ENCODE peak calls at places on chromosomes 2 and 18, in ten cellular contexts. D is esophagus squamous epithelium, N is astrocyte, C is cardiac muscle cell, R is adipocyte, X is aorta, B is trophoblast cell, H is left ventricle myocardium inferior, T is bronchial epithelial cell, L is breast epithelium. P is an unnamed sample.

GRCh38 chr18:10274327-10274726 is 180.1 kb upstream of the APCDD1 start:
- DNase-seq in T (no peak), B (no peak), R (peak; percentile 78), C (no peak), N (peak; percentile 18), H (peak; percentile 37), D (no peak), X (no peak), L (no peak), P (no peak)

GRCh38 chr18:51658436-51658835 is 461.0 kb upstream of the MEX3C start:
- DNase-seq in N (no peak), D (no peak), H (no peak), C (no peak), L (no peak), B (no peak), T (no peak), R (no peak), X (no peak), P (no peak)

GRCh38 chr2:85255813-85256581 is 71.8 kb downstream of the TGOLN2 start:
- DNase-seq in X (no peak), R (peak; percentile 70), C (peak; percentile 54), T (peak; percentile 71), H (no peak), N (peak; percentile 77), D (no peak), L (peak; percentile 76), B (no peak), P (peak; percentile 59)

GRCh38 chr18:70354080-70354479 is 65.2 kb downstream of the SOCS6 start:
- DNase-seq in R (no peak), D (no peak), N (no peak), L (no peak), X (no peak), H (no peak), T (no peak), C (no peak), B (no peak), P (no peak)

GRCh38 chr2:209977386-209978239 is 24.8 kb upstream of the RPE start:
- DNase-seq in H (no peak), T (peak; percentile 51), L (no peak), C (peak; percentile 39), N (peak; percentile 20), X (no peak), R (peak; percentile 73), D (no peak), B (no peak), P (peak; percentile 13)

GRCh38 chr2:172775319-172775718 is 39.7 kb downstream of the RAPGEF4 start:
- DNase-seq in T (no peak), X (no peak), C (no peak), H (no peak), R (no peak), D (no peak), B (no peak), N (no peak), L (no peak), P (no peak)

GRCh38 chr2:121201796-121202195 is 83.2 kb downstream of the TFCP2L1 start:
- DNase-seq in L (no peak), R (no peak), D (no peak), C (no peak), X (no peak), T (no peak), H (no peak), N (no peak), B (no peak), P (no peak)

GRCh38 chr2:202610367-202610766 is 24.4 kb upstream of the FAM117B start:
- DNase-seq in B (no peak), L (no peak), D (no peak), H (no peak), T (peak; percentile 37), C (no peak), R (no peak), N (no peak), X (no peak), P (no peak)

GRCh38 chr2:231482806-231483391 is 18.6 kb upstream of the NCL start:
- DNase-seq in T (peak; percentile 29), R (peak; percentile 65), C (peak; percentile 71), B (peak; percentile 44), D (no peak), N (no peak), L (peak; percentile 49), X (peak; percentile 85), H (peak; percentile 80), P (peak; percentile 53)

GRCh38 chr2:155494744-155495143 is 796.2 kb downstream of the KCNJ3 start:
- DNase-seq in D (no peak), T (no peak), R (no peak), N (no peak), C (no peak), L (no peak), X (no peak), H (no peak), B (no peak), P (no peak)

GRCh38 chr18:41665210-41665609 is 289.8 kb upstream of the PIK3C3 start:
- DNase-seq in B (no peak), X (no peak), R (no peak), C (no peak), T (no peak), L (no peak), H (no peak), D (no peak), N (no peak), P (no peak)

GRCh38 chr2:98463988-98464771 is 19.5 kb downstream of the INPP4A start:
- DNase-seq in D (no peak), N (no peak), X (no peak), L (no peak), B (no peak), C (no peak), H (no peak), R (no peak), T (no peak), P (no peak)

GRCh38 chr2:203427061-203427460 is 98.9 kb downstream of the ABI2 start:
- DNase-seq in B (peak; percentile 32), D (no peak), X (no peak), C (no peak), H (no peak), N (peak; percentile 30), R (no peak), L (no peak), T (peak; percentile 15), P (no peak)

GRCh38 chr2:220837226-220837625 is 734.9 kb downstream of the EPHA4 start:
- DNase-seq in X (no peak), C (peak; percentile 64), T (no peak), R (no peak), B (no peak), N (no peak), D (no peak), H (no peak), L (no peak), P (no peak)

GRCh38 chr2:213171147-213171546 is 19.7 kb upstream of the IKZF2 start:
- DNase-seq in T (no peak), L (no peak), D (no peak), X (no peak), N (no peak), C (no peak), B (no peak), R (no peak), H (no peak), P (no peak)

GRCh38 chr18:78082776-78083175 is 833.1 kb downstream of the GALR1 start:
- DNase-seq in B (no peak), R (no peak), X (no peak), L (no peak), C (no peak), N (no peak), H (no peak), D (no peak), T (no peak), P (no peak)

GRCh38 chr2:71843391-71843850 is 304.2 kb downstream of the CYP26B1 start:
- DNase-seq in C (peak; percentile 66), B (peak; percentile 30), R (peak; percentile 56), T (peak; percentile 59), H (peak; percentile 29), X (peak; percentile 76), L (no peak), N (peak; percentile 68), D (no peak), P (peak; percentile 74)

GRCh38 chr2:171910494-171910893 is 11.8 kb upstream of the HAT1 start:
- DNase-seq in N (no peak), L (no peak), B (no peak), X (no peak), T (no peak), C (no peak), R (no peak), H (no peak), D (no peak), P (no peak)

DNA sequence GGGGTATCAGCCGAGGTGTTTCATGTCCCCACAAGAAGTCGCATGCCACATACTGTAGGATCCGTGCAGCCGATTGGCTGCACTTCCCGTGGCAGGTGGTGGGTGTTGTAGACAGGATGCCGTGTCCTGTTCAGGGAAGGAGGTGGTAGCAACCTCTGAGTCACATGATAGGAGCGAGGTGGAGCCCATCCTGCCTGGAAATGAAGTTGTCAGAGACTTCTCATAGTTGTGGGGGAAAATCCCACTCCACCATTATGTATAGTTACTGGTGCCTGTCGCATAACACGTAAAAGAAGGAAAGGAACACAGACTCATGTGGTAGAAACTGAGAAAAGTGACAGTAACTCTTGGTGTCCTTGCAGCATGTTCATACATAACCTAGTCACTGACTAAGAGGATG is 91.4 kb upstream of the IL1R2 start:
- DNase-seq in D (no peak), H (no peak), T (peak; percentile 90), X (no peak), N (no peak), L (no peak), R (no peak), C (no peak), B (no peak), P (no peak)
- H3K27me3 ChIP-seq in D (no peaks in the 10 kb centered on the region), H (peaks cover 6% of the 10 kb centered on the region), T (no peaks in the 10 kb centered on the region), X (no peaks in the 10 kb centered on the region), N (no peaks in the 10 kb centered on the region), L (no peaks in the 10 kb centered on the region), R (no peaks in the 10 kb centered on the region), C (no peaks in the 10 kb centered on the region), B (no peaks in the 10 kb centered on the region), P (no peaks in the 10 kb centered on the region)

GRCh38 chr2:118850901-118851268 is 3.4 kb upstream of the EN1 start:
- DNase-seq in H (no peak), X (no peak), C (no peak), B (no peak), R (no peak), D (no peak), T (no peak), N (no peak), L (no peak), P (peak; percentile 26)
- H3K27me3 ChIP-seq in H (peaks cover 100% of the 10 kb centered on the region), X (no peaks in the 10 kb centered on the region), C (peaks cover 100% of the 10 kb centered on the region), B (peaks cover 76% of the 10 kb centered on the region), R (no peaks in the 10 kb centered on the region), D (peaks cover 82% of the 10 kb centered on the region), T (peaks cover 84% of the 10 kb centered on the region), N (peaks cover 80% of the 10 kb centered on the region), L (peaks cover 5% of the 10 kb centered on the region), P (no peaks in the 10 kb centered on the region)

DNA sequence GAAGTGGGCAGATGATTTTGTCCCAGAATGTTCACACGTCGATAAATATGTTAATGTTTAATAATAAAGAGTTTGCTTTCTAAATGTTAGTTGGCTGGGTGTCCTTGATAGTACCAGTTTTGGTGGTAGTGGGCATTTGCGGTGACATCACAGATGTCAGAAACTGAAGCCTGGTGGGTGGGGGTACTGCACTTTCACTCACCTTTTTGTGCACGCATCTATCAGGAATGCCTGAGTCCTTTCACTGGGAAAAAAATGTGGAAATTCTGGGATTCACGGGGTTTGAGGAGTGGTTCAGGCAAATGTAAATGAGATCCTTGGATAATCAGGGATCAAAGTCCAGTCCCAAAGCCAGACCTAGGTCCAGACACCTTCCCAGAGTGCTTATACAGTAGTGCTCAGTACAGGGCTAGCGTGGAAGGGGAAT is 3.2 kb downstream of the EPAS1 start:
- DNase-seq in H (no peak), R (no peak), L (no peak), C (no peak), B (no peak), D (no peak), N (no peak), T (no peak), X (no peak), P (peak; percentile 21)
- H3K27me3 ChIP-seq in H (no peaks in the 10 kb centered on the region), R (no peaks in the 10 kb centered on the region), L (no peaks in the 10 kb centered on the region), C (peaks cover 66% of the 10 kb centered on the region), B (no peaks in the 10 kb centered on the region), D (no peaks in the 10 kb centered on the region), N (peaks cover 60% of the 10 kb centered on the region), T (no peaks in the 10 kb centered on the region), X (no peaks in the 10 kb centered on the region), P (no peaks in the 10 kb centered on the region)

GRCh38 chr18:79429785-79430281 is 34.1 kb downstream of the NFATC1 start:
- DNase-seq in B (no peak), C (no peak), R (no peak), T (no peak), D (no peak), L (no peak), N (no peak), X (no peak), H (no peak), P (no peak)
- H3K27me3 ChIP-seq in B (no peaks in the 10 kb centered on the region), C (no peaks in the 10 kb centered on the region), R (no peaks in the 10 kb centered on the region), T (no peaks in the 10 kb centered on the region), D (no peaks in the 10 kb centered on the region), L (no peaks in the 10 kb centered on the region), N (no peaks in the 10 kb centered on the region), X (no peaks in the 10 kb centered on the region), H (no peaks in the 10 kb centered on the region), P (no peaks in the 10 kb centered on the region)